ENCODE peak calls at places on chromosomes 5 and 9, in nine cellular contexts. I is uterus; J is fibroblast of mammary gland; T is CD8-positive, alpha-beta T cell; W is stomach; D is HFF-Myc; R is mucosa of descending colon; F is BJ; M is bronchial epithelial cell. Y is an unnamed sample.

GRCh38 chr5:181222630-181223040 is 446 bp upstream of the TRIM41 start:
- DNase-seq in I (no peak), J (no peak), T (no peak), W (no peak), D (no peak), R (no peak), F (no peak), M (no peak), Y (no peak)

GRCh38 chr9:116870566-116870965 is 183.5 kb downstream of the TRIM32 start:
- DNase-seq in I (no peak), J (no peak), T (no peak), W (no peak), D (peak; percentile 20), R (no peak), F (no peak), M (peak; percentile 96), Y (peak; percentile 97)

GRCh38 chr5:10902145-10902544 is 141.1 kb upstream of the DAP start:
- DNase-seq in I (no peak), J (peak; percentile 72), T (no peak), W (no peak), D (no peak), R (no peak), F (peak; percentile 35), M (peak; percentile 10), Y (peak; percentile 12)

GRCh38 chr5:167844173-167844572 is 447.3 kb upstream of the WWC1 start:
- DNase-seq in I (no peak), J (no peak), T (no peak), W (no peak), D (no peak), R (no peak), F (no peak), M (no peak), Y (no peak)

GRCh38 chr5:172534229-172535169 is 80.2 kb upstream of the SH3PXD2B start:
- DNase-seq in I (no peak), J (peak; percentile 14), T (no peak), W (no peak), D (no peak), R (peak; percentile 61), F (no peak), M (peak; percentile 53), Y (peak; percentile 70)

GRCh38 chr5:166581827-166582226 is 1709.6 kb upstream of the WWC1 start:
- DNase-seq in I (no peak), J (peak; percentile 23), T (no peak), W (no peak), D (no peak), R (no peak), F (no peak), M (peak; percentile 13), Y (peak; percentile 9)

GRCh38 chr5:135400866-135401265 is 1.8 kb upstream of the MACROH2A1 start:
- DNase-seq in I (no peak), J (no peak), T (no peak), W (no peak), D (no peak), R (no peak), F (no peak), M (no peak), Y (no peak)

GRCh38 chr9:137494550-137495351 is 35.6 kb upstream of the NSMF start:
- DNase-seq in I (no peak), J (no peak), T (no peak), W (no peak), D (no peak), R (peak; percentile 16), F (no peak), M (no peak), Y (no peak)

GRCh38 chr5:146623009-146623408 is 107.0 kb upstream of the GPR151 start:
- DNase-seq in I (no peak), J (no peak), T (no peak), W (no peak), D (no peak), R (no peak), F (no peak), M (no peak), Y (no peak)

GRCh38 chr5:159444441-159445082 is 114.3 kb upstream of the IL12B start:
- DNase-seq in I (no peak), J (peak; percentile 72), T (no peak), W (no peak), D (no peak), R (no peak), F (no peak), M (peak; percentile 73), Y (peak; percentile 71)

GRCh38 chr5:66239034-66239433 is 94.9 kb downstream of the SREK1 start:
- DNase-seq in I (no peak), J (no peak), T (no peak), W (no peak), D (no peak), R (no peak), F (no peak), M (peak; percentile 26), Y (peak; percentile 44)

GRCh38 chr5:167378894-167379723 is 912.3 kb upstream of the WWC1 start:
- DNase-seq in I (no peak), J (no peak), T (no peak), W (no peak), D (no peak), R (peak; percentile 62), F (no peak), M (peak; percentile 1), Y (peak; percentile 5)

GRCh38 chr5:11709021-11709420 is 195.2 kb downstream of the CTNND2 start:
- DNase-seq in I (no peak), J (no peak), T (no peak), W (no peak), D (no peak), R (no peak), F (no peak), M (no peak), Y (no peak)

GRCh38 chr5:171306785-171307591 is 2.1 kb upstream of the TLX3 start:
- DNase-seq in I (no peak), J (no peak), T (no peak), W (no peak), D (no peak), R (no peak), F (no peak), M (no peak), Y (no peak)

GRCh38 chr5:165786073-165786472 is 2280.7 kb downstream of the MAT2B start:
- DNase-seq in I (no peak), J (no peak), T (no peak), W (no peak), D (no peak), R (no peak), F (no peak), M (no peak), Y (no peak)

GRCh38 chr5:141914154-141914743 is 9.4 kb upstream of the DELE1 start:
- DNase-seq in I (peak; percentile 21), J (no peak), T (peak; percentile 30), W (peak; percentile 46), D (no peak), R (peak; percentile 55), F (no peak), M (no peak), Y (no peak)

GRCh38 chr5:150464554-150465012 is 15.0 kb upstream of the RPS14 start:
- DNase-seq in I (peak; percentile 65), J (peak; percentile 61), T (no peak), W (no peak), D (no peak), R (no peak), F (no peak), M (no peak), Y (no peak)

GRCh38 chr9:137294684-137295312 is 7.3 kb downstream of the NRARP start:
- DNase-seq in I (no peak), J (peak; percentile 33), T (no peak), W (no peak), D (no peak), R (no peak), F (no peak), M (no peak), Y (peak; percentile 51)

GRCh38 chr5:57684299-57684702 is 201.7 kb upstream of the ACTBL2 start:
- DNase-seq in I (no peak), J (no peak), T (no peak), W (no peak), D (no peak), R (no peak), F (no peak), M (peak; percentile 86), Y (peak; percentile 86)

GRCh38 chr5:55406292-55406691 is 98.5 kb downstream of the MTREX start:
- DNase-seq in I (no peak), J (no peak), T (no peak), W (no peak), D (no peak), R (no peak), F (no peak), M (no peak), Y (no peak)

GRCh38 chr5:140966293-140967225 is at the start of gene PCDHAC2:
- DNase-seq in I (peak; percentile 32), J (peak; percentile 19), T (no peak), W (peak; percentile 49), D (no peak), R (no peak), F (no peak), M (peak; percentile 45), Y (peak; percentile 48)

GRCh38 chr5:163498886-163499285 is 6.5 kb upstream of the MAT2B start:
- DNase-seq in I (no peak), J (peak; percentile 30), T (no peak), W (no peak), D (no peak), R (no peak), F (no peak), M (peak; percentile 57), Y (peak; percentile 34)

GRCh38 chr5:43039468-43040286 is 442 bp downstream of the ANXA2R start:
- DNase-seq in I (peak; percentile 61), J (peak; percentile 83), T (peak; percentile 75), W (peak; percentile 51), D (no peak), R (peak; percentile 66), F (no peak), M (no peak), Y (peak; percentile 77)
- TF ChIP-seq CTCF in I (no peak), J (peak; percentile 7), T (no peak), W (no peak), D (no peak), R (no peak), F (peak; percentile 3), M (no peak), Y (peak; percentile 26)

DNA sequence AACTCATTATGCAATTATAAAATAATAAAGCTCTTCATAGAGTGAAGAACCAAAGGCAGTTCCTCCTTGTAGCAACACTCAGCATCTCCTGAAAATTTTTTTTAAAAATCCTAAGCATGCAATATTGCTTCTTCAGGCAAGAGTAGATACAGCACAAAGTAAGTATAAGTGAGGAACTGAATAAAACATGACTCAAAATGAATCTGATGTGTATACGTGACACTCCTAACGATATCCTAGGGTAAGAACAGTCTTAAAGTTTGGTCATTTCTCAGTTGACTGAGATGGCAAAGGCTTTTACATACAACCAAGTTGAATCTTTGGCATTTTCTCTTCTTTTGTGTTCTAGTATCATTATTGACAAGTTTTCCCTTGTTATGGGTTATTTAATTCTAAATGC is 41.1 kb upstream of the AOPEP start:
- DNase-seq in I (no peak), J (no peak), T (no peak), W (no peak), D (no peak), R (no peak), F (no peak), M (no peak), Y (no peak)
- H3K4me3 ChIP-seq in I (no peak overlapping the region), J (no peak overlapping the region), T (no peak overlapping the region), W (no peak overlapping the region), D (no peak overlapping the region), R (no peak overlapping the region), F (no peak overlapping the region), M (no peak overlapping the region), Y (no peak overlapping the region)

GRCh38 chr9:83231039-83231438 is 168.1 kb upstream of the RASEF start:
- DNase-seq in I (no peak), J (peak; percentile 70), T (no peak), W (no peak), D (no peak), R (peak; percentile 44), F (no peak), M (no peak), Y (peak; percentile 71)
- TF ChIP-seq CTCF in I (no peak), J (peak; percentile 77), T (no peak), W (no peak), D (peak; percentile 64), R (no peak), F (no peak), M (no peak), Y (peak; percentile 66)

GRCh38 chr9:127875306-127875966 is 2.0 kb downstream of the AK1 start:
- DNase-seq in I (no peak), J (peak; percentile 55), T (no peak), W (no peak), D (no peak), R (no peak), F (no peak), M (no peak), Y (no peak)
- H3K4me3 ChIP-seq in I (no peak overlapping the region), J (no peak overlapping the region), T (no peak overlapping the region), W (no peak overlapping the region), D (no peak overlapping the region), R (no peak overlapping the region), F (no peak overlapping the region), M (no peak overlapping the region), Y (no peak overlapping the region)

Y was measured in epithelial cell of esophagus.